ENCODE peak calls at places on chromosome 18, in nine cellular contexts. T is uterus, R is breast epithelium, Q is heart left ventricle, L is stomach, X is IMR-90, M is body of pancreas, S is transverse colon, F is ovary. V is an unnamed sample.

GRCh38 chr18:27843783-27844415 is 333.0 kb downstream of the CDH2 start:
- DNase-seq in R (no peak), T (no peak), X (peak), M (no peak), L (no peak), S (no peak), Q (no peak), F (no peak), V (no peak)

GRCh38 chr18:76364282-76365259 is 130.5 kb downstream of the ZNF516 start:
- DNase-seq in F (peak), X (no peak), R (no peak), M (no peak), Q (no peak), T (no peak), L (no peak), S (no peak), V (no peak)

GRCh38 chr18:51234117-51235010 is 36.9 kb upstream of the MEX3C start:
- DNase-seq in L (no peak), R (no peak), T (no peak), S (no peak), X (no peak), Q (no peak), F (no peak), M (no peak), V (no peak)

GRCh38 chr18:72194072-72194471 is 350.1 kb downstream of the CBLN2 start:
- DNase-seq in L (no peak), S (no peak), M (no peak), R (no peak), X (no peak), T (no peak), Q (no peak), F (no peak), V (no peak)

GRCh38 chr18:27970321-27970720 is 206.6 kb downstream of the CDH2 start:
- DNase-seq in Q (no peak), S (no peak), X (no peak), M (no peak), R (no peak), T (no peak), L (no peak), F (no peak), V (no peak)

GRCh38 chr18:35746826-35747339 is 165.3 kb downstream of the GALNT1 start:
- DNase-seq in F (no peak), L (no peak), X (no peak), M (no peak), Q (no peak), R (no peak), T (no peak), S (no peak), V (no peak)

GRCh38 chr18:77297919-77298571 is 48.4 kb downstream of the GALR1 start:
- DNase-seq in T (no peak), F (no peak), L (no peak), X (no peak), M (no peak), S (no peak), Q (no peak), R (no peak), V (no peak)

GRCh38 chr18:31497711-31498449 is at the start of gene DSG2:
- DNase-seq in S (peak), F (peak), Q (peak), X (no peak), L (peak), T (peak), M (peak), R (peak), V (peak)

GRCh38 chr18:37487400-37487831 is 78.2 kb downstream of the CELF4 start:
- DNase-seq in X (no peak), T (no peak), F (peak), Q (no peak), M (no peak), L (no peak), S (no peak), R (no peak), V (no peak)

GRCh38 chr18:36757081-36757480 is 71.7 kb downstream of the TPGS2 start:
- DNase-seq in L (no peak), R (no peak), Q (no peak), F (no peak), X (peak), S (no peak), T (no peak), M (no peak), V (peak)

GRCh38 chr18:3603460-3604259 is 153.7 kb downstream of the TGIF1 start:
- DNase-seq in F (peak), T (no peak), X (peak), L (peak), M (peak), Q (no peak), R (no peak), S (no peak), V (no peak)

GRCh38 chr18:65934874-65935273 is 184.1 kb downstream of the CDH7 start:
- DNase-seq in R (no peak), T (no peak), X (no peak), F (no peak), L (no peak), Q (no peak), M (peak), S (no peak), V (no peak)

GRCh38 chr18:79579807-79580480 is 99.7 kb upstream of the CTDP1 start:
- DNase-seq in L (no peak), Q (peak), T (peak), X (no peak), R (no peak), M (peak), S (peak), F (no peak), V (no peak)

GRCh38 chr18:80179857-80180558 is 67.3 kb downstream of the PARD6G start:
- DNase-seq in S (peak), R (no peak), L (no peak), Q (no peak), T (no peak), M (no peak), X (no peak), F (no peak), V (no peak)

GRCh38 chr18:52288403-52289004 is 51.5 kb upstream of the DCC start:
- DNase-seq in L (peak), R (no peak), F (no peak), Q (no peak), T (no peak), X (no peak), M (peak), S (peak), V (no peak)

GRCh38 chr18:23861326-23861725 is 153.2 kb upstream of the TTC39C start:
- DNase-seq in S (no peak), T (no peak), F (no peak), M (no peak), Q (no peak), L (no peak), X (no peak), R (no peak), V (no peak)

GRCh38 chr18:36630917-36631316 is 197.9 kb downstream of the TPGS2 start:
- DNase-seq in M (no peak), X (no peak), F (no peak), S (no peak), Q (peak), T (no peak), R (no peak), L (no peak), V (no peak)

DNA sequence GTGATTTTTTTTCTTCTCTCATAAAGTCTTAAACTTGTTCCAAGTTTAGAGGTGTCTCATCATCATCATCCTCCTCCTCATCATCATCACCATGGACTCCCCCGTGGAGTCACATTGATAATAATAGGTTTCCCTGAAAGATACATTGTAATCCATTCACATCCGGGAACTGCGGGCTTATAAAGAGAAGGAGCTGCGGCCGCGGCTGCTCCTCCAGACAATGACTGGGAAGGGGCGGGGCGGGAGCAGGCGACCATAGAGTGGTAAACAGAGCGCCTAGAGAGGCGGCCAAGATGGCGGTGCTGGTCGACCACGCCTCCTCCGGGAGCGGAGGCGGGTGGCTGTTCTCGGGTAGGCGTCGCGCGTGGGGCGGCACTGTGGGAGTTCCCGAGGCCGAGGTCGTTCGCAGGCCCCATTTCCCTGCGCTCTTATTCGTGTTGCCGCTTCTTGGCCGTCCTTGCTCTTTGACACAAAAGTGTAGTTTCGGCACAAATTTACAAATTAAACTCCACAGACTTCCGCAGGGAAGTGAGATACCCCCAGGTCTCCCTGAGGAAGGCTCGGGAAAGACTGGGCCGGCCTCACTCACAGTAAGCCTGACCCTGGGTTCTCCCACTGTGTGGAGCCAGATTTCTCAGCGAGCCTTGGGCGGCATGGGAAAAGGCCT is 1.8 kb upstream of the TCF4 start:
- DNase-seq in F (peak), M (peak), R (peak), X (peak), Q (peak), S (peak), T (peak), L (peak), V (peak)
- TF ChIP-seq POLR2A in F (peak), M (peak), R (peak), X (peak), Q (peak), S (peak), T (peak), L (no peak), V (peak)

DNA sequence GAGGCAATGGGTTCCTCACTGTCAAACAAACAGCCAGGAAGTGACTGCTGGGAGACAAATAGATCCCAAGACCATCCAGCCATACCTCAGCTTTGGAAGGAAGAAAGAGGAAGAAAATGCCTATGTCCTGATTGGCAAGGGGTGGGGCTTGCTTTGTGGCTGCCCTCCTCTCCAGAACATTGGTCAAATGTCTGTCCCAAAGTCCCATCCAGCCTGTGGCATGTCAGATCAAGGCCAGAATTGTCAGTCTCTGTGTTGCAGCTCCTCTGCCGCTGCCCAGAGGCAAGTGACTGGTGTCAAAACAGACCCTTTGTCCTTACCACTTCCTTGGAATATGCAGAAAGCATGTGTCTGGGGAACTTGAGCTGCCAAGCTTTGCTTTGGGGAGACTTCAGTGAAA is 63.0 kb upstream of the SMAD2 start:
- DNase-seq in X (no peak), R (no peak), S (no peak), F (no peak), Q (no peak), T (no peak), M (no peak), L (no peak), V (no peak)
- TF ChIP-seq POLR2A in X (no peak), R (no peak), S (no peak), F (no peak), Q (no peak), T (no peak), M (no peak), L (no peak), V (no peak)

GRCh38 chr18:58454406-58455061 is 174.4 kb downstream of the ALPK2 start:
- DNase-seq in Q (no peak), F (no peak), M (no peak), X (no peak), S (no peak), L (no peak), T (no peak), R (no peak), V (no peak)
- TF ChIP-seq POLR2A in Q (no peak), F (no peak), M (no peak), X (no peak), S (no peak), L (no peak), T (no peak), R (no peak), V (no peak)

GRCh38 chr18:63099848-63100625 is 219.5 kb downstream of the BCL2 start:
- DNase-seq in F (no peak), R (no peak), Q (peak), L (no peak), T (no peak), M (peak), S (peak), X (no peak), V (no peak)
- TF ChIP-seq POLR2A in F (no peak), R (no peak), Q (no peak), L (no peak), T (no peak), M (no peak), S (peak), X (no peak), V (no peak)

V was measured in H54.